ENCODE peak calls at places on chromosomes 4 and X, in six cellular contexts. One of them, this sample, is unnamed. For H3K27me3 and H3K4me1, the result is how much of the 10 kb centered on the place peaks cover.

GRCh38 chr4:26723216-26723615 is 137.4 kb upstream of the STIM2 start:
- ATAC-seq in left lung: no peak
- ATAC-seq in lung: no peak
- ATAC-seq in Panc1: no peak
- ATAC-seq in heart left ventricle: no peak
- ATAC-seq in K562: no peak
- ATAC-seq in this sample: no peak

GRCh38 chr4:184641022-184641421 is 8.2 kb downstream of the CASP3 start:
- ATAC-seq in left lung: no peak
- ATAC-seq in lung: no peak
- ATAC-seq in Panc1: no peak
- ATAC-seq in heart left ventricle: no peak
- ATAC-seq in K562: no peak
- ATAC-seq in this sample: no peak

GRCh38 chrX:20374450-20374849 is 107.7 kb upstream of the RPS6KA3 start:
- ATAC-seq in left lung: peak
- ATAC-seq in lung: no peak
- ATAC-seq in Panc1: no peak
- ATAC-seq in heart left ventricle: no peak
- ATAC-seq in K562: no peak
- ATAC-seq in this sample: no peak

GRCh38 chr4:95204267-95204835 is 344.4 kb downstream of the UNC5C start:
- ATAC-seq in left lung: no peak
- ATAC-seq in lung: no peak
- ATAC-seq in Panc1: no peak
- ATAC-seq in heart left ventricle: no peak
- ATAC-seq in K562: no peak
- ATAC-seq in this sample: no peak

GRCh38 chr4:82799006-82799881 is 648 bp upstream of the SCD5 start:
- ATAC-seq in left lung: peak
- ATAC-seq in lung: no peak
- ATAC-seq in Panc1: no peak
- ATAC-seq in heart left ventricle: peak
- ATAC-seq in K562: peak
- ATAC-seq in this sample: no peak

GRCh38 chrX:76159453-76159852 is 13.4 kb upstream of the PBDC1 start:
- ATAC-seq in left lung: no peak
- ATAC-seq in lung: no peak
- ATAC-seq in Panc1: no peak
- ATAC-seq in heart left ventricle: no peak
- ATAC-seq in K562: no peak
- ATAC-seq in this sample: no peak

GRCh38 chr4:186723207-186724047 is at the start of gene FAT1:
- ATAC-seq in left lung: peak
- ATAC-seq in lung: peak
- ATAC-seq in Panc1: peak
- ATAC-seq in heart left ventricle: no peak
- ATAC-seq in K562: peak
- ATAC-seq in this sample: peak

GRCh38 chr4:38674206-38675144 is 10.5 kb downstream of the KLF3 start:
- ATAC-seq in left lung: no peak
- ATAC-seq in lung: no peak
- ATAC-seq in Panc1: peak
- ATAC-seq in heart left ventricle: no peak
- ATAC-seq in K562: peak
- ATAC-seq in this sample: no peak

GRCh38 chr4:6917445-6918241 is 8.0 kb downstream of the TBC1D14 start:
- ATAC-seq in left lung: peak
- ATAC-seq in lung: peak
- ATAC-seq in Panc1: peak
- ATAC-seq in heart left ventricle: peak
- ATAC-seq in K562: peak
- ATAC-seq in this sample: peak

GRCh38 chr4:148007789-148008188 is 275.9 kb downstream of the ARHGAP10 start:
- ATAC-seq in left lung: peak
- ATAC-seq in lung: no peak
- ATAC-seq in Panc1: no peak
- ATAC-seq in heart left ventricle: no peak
- ATAC-seq in K562: no peak
- ATAC-seq in this sample: peak

GRCh38 chr4:52126946-52127345 is 75.8 kb downstream of the SPATA18 start:
- ATAC-seq in left lung: no peak
- ATAC-seq in lung: no peak
- ATAC-seq in Panc1: no peak
- ATAC-seq in heart left ventricle: no peak
- ATAC-seq in K562: no peak
- ATAC-seq in this sample: no peak

GRCh38 chr4:173468314-173468713 is 61.7 kb downstream of the HAND2 start:
- ATAC-seq in left lung: no peak
- ATAC-seq in lung: no peak
- ATAC-seq in Panc1: no peak
- ATAC-seq in heart left ventricle: no peak
- ATAC-seq in K562: no peak
- ATAC-seq in this sample: no peak

GRCh38 chrX:100946521-100946920 is 17.8 kb upstream of the XKRX start:
- ATAC-seq in left lung: no peak
- ATAC-seq in lung: no peak
- ATAC-seq in Panc1: no peak
- ATAC-seq in heart left ventricle: no peak
- ATAC-seq in K562: no peak
- ATAC-seq in this sample: no peak

GRCh38 chrX:7570432-7571009 is 272.4 kb upstream of the VCX start:
- ATAC-seq in left lung: no peak
- ATAC-seq in lung: no peak
- ATAC-seq in Panc1: no peak
- ATAC-seq in heart left ventricle: no peak
- ATAC-seq in K562: no peak
- ATAC-seq in this sample: no peak

GRCh38 chr4:26048378-26048882 is 134.4 kb downstream of the SMIM20 start:
- ATAC-seq in left lung: peak
- ATAC-seq in lung: peak
- ATAC-seq in Panc1: no peak
- ATAC-seq in heart left ventricle: peak
- ATAC-seq in K562: no peak
- ATAC-seq in this sample: peak

GRCh38 chr4:75745192-75745591 is 20.8 kb downstream of the USO1 start:
- ATAC-seq in left lung: peak
- ATAC-seq in lung: no peak
- ATAC-seq in Panc1: no peak
- ATAC-seq in heart left ventricle: peak
- ATAC-seq in K562: peak
- ATAC-seq in this sample: peak

GRCh38 chr4:110400071-110400470 is 75.9 kb upstream of the ENPEP start:
- ATAC-seq in left lung: no peak
- ATAC-seq in lung: no peak
- ATAC-seq in Panc1: no peak
- ATAC-seq in heart left ventricle: no peak
- ATAC-seq in K562: no peak
- ATAC-seq in this sample: no peak

GRCh38 chr4:55438314-55438713 is 42.6 kb downstream of the TMEM165 start:
- ATAC-seq in left lung: no peak
- ATAC-seq in lung: no peak
- ATAC-seq in Panc1: no peak
- ATAC-seq in heart left ventricle: no peak
- ATAC-seq in K562: no peak
- ATAC-seq in this sample: no peak

GRCh38 chr4:75953509-75953908 is 12.7 kb upstream of the NAAA start:
- ATAC-seq in left lung: no peak
- ATAC-seq in lung: no peak
- ATAC-seq in Panc1: no peak
- ATAC-seq in heart left ventricle: peak
- ATAC-seq in K562: no peak
- ATAC-seq in this sample: no peak

DNA sequence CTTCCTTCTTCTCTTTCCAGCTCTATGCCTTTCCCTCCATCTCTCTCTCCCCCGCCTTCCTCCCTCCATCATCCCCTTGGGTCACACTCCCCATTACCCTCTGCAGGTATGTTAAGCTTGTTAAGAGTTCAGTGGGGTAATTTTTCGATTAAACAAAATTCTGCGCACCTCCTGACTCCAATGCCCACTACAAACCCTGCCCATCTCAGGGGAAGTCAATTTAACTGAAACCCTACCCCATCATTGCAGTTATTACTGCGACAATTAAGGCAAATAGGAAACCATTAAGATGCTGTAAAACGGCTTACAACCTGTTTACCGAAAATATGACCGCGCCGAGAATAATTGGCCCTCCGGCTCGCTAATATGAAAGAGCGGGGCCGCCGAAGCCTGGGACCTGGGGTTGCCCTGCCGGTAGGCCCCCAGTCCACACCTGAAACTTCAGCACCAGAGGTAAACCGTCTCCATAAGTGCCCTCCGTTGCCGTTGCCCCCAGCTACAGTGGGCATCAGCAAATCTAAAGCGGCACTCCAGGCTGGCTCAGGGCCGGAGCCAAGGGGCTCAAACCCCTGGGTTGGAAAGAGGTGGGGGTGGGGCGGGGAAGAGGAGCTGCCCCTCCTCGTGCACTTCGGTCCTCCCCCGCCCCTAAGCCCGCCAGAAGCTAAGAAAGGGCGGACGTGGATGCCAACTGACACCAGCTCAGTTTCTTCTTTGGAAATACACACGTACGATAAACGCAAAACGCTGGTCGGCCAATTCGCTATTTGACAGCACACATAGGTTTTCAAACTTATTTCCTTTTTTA is 4.8 kb downstream of the ARX start:
- ATAC-seq in left lung: no peak
- ATAC-seq in lung: no peak
- ATAC-seq in Panc1: no peak
- ATAC-seq in heart left ventricle: no peak
- ATAC-seq in K562: no peak
- ATAC-seq in this sample: no peak
- H3K27me3 ChIP-seq in left lung: half or more
- H3K27me3 ChIP-seq in lung: under half
- H3K27me3 ChIP-seq in Panc1: under half
- H3K27me3 ChIP-seq in heart left ventricle: under half
- H3K27me3 ChIP-seq in K562: half or more
- H3K27me3 ChIP-seq in this sample: half or more

GRCh38 chrX:132375941-132376340 is 112.9 kb downstream of the MBNL3 start:
- ATAC-seq in left lung: no peak
- ATAC-seq in lung: no peak
- ATAC-seq in Panc1: no peak
- ATAC-seq in heart left ventricle: no peak
- ATAC-seq in K562: no peak
- ATAC-seq in this sample: no peak
- TF ChIP-seq CTCF in left lung: no peak
- TF ChIP-seq CTCF in lung: no peak
- TF ChIP-seq CTCF in Panc1: peak
- TF ChIP-seq CTCF in heart left ventricle: no peak
- TF ChIP-seq CTCF in K562: peak
- TF ChIP-seq CTCF in this sample: no peak

GRCh38 chr4:108119199-108119800 is 49.4 kb downstream of the LEF1 start:
- ATAC-seq in left lung: no peak
- ATAC-seq in lung: no peak
- ATAC-seq in Panc1: no peak
- ATAC-seq in heart left ventricle: no peak
- ATAC-seq in K562: no peak
- ATAC-seq in this sample: no peak

GRCh38 chr4:108115168-108115526 is 53.6 kb downstream of the LEF1 start:
- ATAC-seq in left lung: no peak
- ATAC-seq in lung: no peak
- ATAC-seq in Panc1: no peak
- ATAC-seq in heart left ventricle: no peak
- ATAC-seq in K562: peak
- ATAC-seq in this sample: no peak

GRCh38 chr4:108116423-108117168 is 52.1 kb downstream of the LEF1 start:
- ATAC-seq in left lung: peak
- ATAC-seq in lung: no peak
- ATAC-seq in Panc1: no peak
- ATAC-seq in heart left ventricle: no peak
- ATAC-seq in K562: no peak
- ATAC-seq in this sample: no peak

GRCh38 chr4:108118505-108118904 is 50.2 kb downstream of the LEF1 start:
- ATAC-seq in left lung: peak
- ATAC-seq in lung: no peak
- ATAC-seq in Panc1: peak
- ATAC-seq in heart left ventricle: no peak
- ATAC-seq in K562: peak
- ATAC-seq in this sample: no peak

DNA sequence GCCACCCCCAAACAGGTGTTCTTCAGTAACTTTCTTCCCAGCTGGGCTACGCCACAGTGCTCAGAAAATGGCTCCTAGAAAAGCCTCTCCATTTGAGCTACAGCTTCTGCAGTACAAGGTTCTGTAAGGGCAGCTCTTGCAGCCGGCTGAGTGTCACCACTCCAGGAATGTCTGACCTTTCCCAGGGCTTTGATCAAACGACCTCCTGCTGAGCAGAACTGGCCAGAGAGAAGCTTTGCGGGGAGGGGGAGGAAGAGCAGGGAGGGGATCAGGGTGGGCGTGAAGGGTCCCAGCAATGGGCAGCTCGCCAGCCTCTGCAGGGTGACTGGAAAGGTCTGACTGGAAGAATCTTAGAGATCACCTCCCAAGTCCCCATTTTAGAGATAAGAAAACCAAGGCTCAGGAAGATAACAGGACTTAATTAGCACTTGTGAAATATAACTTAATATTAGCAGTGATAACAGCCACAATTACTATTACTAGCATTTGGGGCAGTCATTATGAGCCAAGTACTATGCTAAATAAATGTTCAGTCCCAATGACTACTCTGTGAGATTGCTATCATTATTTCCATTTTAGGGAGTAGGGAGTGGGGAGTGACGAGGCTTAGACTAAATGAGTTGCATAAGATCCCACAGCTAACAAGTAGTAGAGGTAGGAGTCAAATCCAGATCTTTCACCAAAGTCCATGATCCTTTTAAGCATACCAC is 51.1 kb downstream of the LEF1 start:
- ATAC-seq in left lung: peak
- ATAC-seq in lung: no peak
- ATAC-seq in Panc1: peak
- ATAC-seq in heart left ventricle: no peak
- ATAC-seq in K562: peak
- ATAC-seq in this sample: no peak
- H3K4me1 ChIP-seq in left lung: under half
- H3K4me1 ChIP-seq in lung: under half
- H3K4me1 ChIP-seq in Panc1: under half
- H3K4me1 ChIP-seq in heart left ventricle: under half
- H3K4me1 ChIP-seq in K562: half or more
- H3K4me1 ChIP-seq in this sample: under half

GRCh38 chr4:5883916-5884315 is 9.0 kb downstream of the CRMP1 start:
- ATAC-seq in left lung: no peak
- ATAC-seq in lung: no peak
- ATAC-seq in Panc1: no peak
- ATAC-seq in heart left ventricle: no peak
- ATAC-seq in K562: no peak
- ATAC-seq in this sample: no peak

GRCh38 chr4:5878359-5878758 is 14.5 kb downstream of the CRMP1 start:
- ATAC-seq in left lung: no peak
- ATAC-seq in lung: no peak
- ATAC-seq in Panc1: no peak
- ATAC-seq in heart left ventricle: no peak
- ATAC-seq in K562: no peak
- ATAC-seq in this sample: no peak

GRCh38 chr4:5884804-5885203 is 8.1 kb downstream of the CRMP1 start:
- ATAC-seq in left lung: no peak
- ATAC-seq in lung: no peak
- ATAC-seq in Panc1: no peak
- ATAC-seq in heart left ventricle: no peak
- ATAC-seq in K562: no peak
- ATAC-seq in this sample: no peak

GRCh38 chr4:5882947-5883346 is 9.9 kb downstream of the CRMP1 start:
- ATAC-seq in left lung: no peak
- ATAC-seq in lung: no peak
- ATAC-seq in Panc1: no peak
- ATAC-seq in heart left ventricle: no peak
- ATAC-seq in K562: no peak
- ATAC-seq in this sample: no peak

GRCh38 chr4:5881340-5881739 is 11.5 kb downstream of the CRMP1 start:
- ATAC-seq in left lung: no peak
- ATAC-seq in lung: no peak
- ATAC-seq in Panc1: no peak
- ATAC-seq in heart left ventricle: no peak
- ATAC-seq in K562: no peak
- ATAC-seq in this sample: no peak
- H3K27me3 ChIP-seq in left lung: under half
- H3K27me3 ChIP-seq in lung: under half
- H3K27me3 ChIP-seq in Panc1: under half
- H3K27me3 ChIP-seq in heart left ventricle: under half
- H3K27me3 ChIP-seq in K562: under half
- H3K27me3 ChIP-seq in this sample: half or more